ENCODE peak calls at places on chromosomes 3 and 15, in seven cellular contexts. P is NB4, H is substantia nigra, B is mucosa of gallbladder, Y is fibroblast of pulmonary artery, W is HFF-Myc, G is T-helper 1 cell. C is an unnamed sample.
A peak's percentile ranks its signal among the peaks of the same experiment; 100 is the strongest.

GRCh38 chr15:101288905-101289513 is 6.0 kb downstream of the SNRPA1 start:
- DNase-seq in Y (peak; percentile 74), G (no peak), P (peak; percentile 76), W (no peak), B (no peak), H (no peak), C (no peak)

GRCh38 chr3:122918576-122919290 is 108.8 kb downstream of the SEMA5B start:
- DNase-seq in Y (peak; percentile 41), P (no peak), G (no peak), H (no peak), W (no peak), B (no peak), C (no peak)

GRCh38 chr15:45612790-45613415 is 21.9 kb upstream of the SQOR start:
- DNase-seq in Y (peak; percentile 71), W (no peak), G (no peak), B (no peak), P (no peak), H (no peak), C (no peak)

GRCh38 chr3:140274429-140274828 is 339.4 kb downstream of the CLSTN2 start:
- DNase-seq in Y (no peak), G (no peak), H (no peak), W (no peak), B (no peak), P (no peak), C (no peak)

GRCh38 chr15:89034305-89034704 is 54.0 kb upstream of the ABHD2 start:
- DNase-seq in H (no peak), Y (peak; percentile 43), G (no peak), W (no peak), P (peak; percentile 35), B (no peak), C (no peak)

GRCh38 chr15:75920079-75920478 is 16.4 kb downstream of the FBXO22 start:
- DNase-seq in G (no peak), W (no peak), Y (no peak), B (no peak), H (no peak), P (no peak), C (no peak)

GRCh38 chr3:10917176-10917575 is 75.4 kb upstream of the SLC6A1 start:
- DNase-seq in H (no peak), P (no peak), W (no peak), Y (no peak), B (no peak), G (no peak), C (no peak)

GRCh38 chr3:134057006-134057832 is 27.5 kb upstream of the SLCO2A1 start:
- DNase-seq in G (no peak), B (no peak), P (no peak), H (no peak), Y (peak; percentile 47), W (no peak), C (no peak)

GRCh38 chr3:134350861-134351311 is 23.4 kb downstream of the AMOTL2 start:
- DNase-seq in B (peak; percentile 76), Y (no peak), H (no peak), P (no peak), W (no peak), G (no peak), C (no peak)

GRCh38 chr15:57726411-57726810 is 19.9 kb downstream of the POLR2M start:
- DNase-seq in H (no peak), Y (no peak), P (no peak), G (no peak), W (no peak), B (no peak), C (no peak)

GRCh38 chr3:169227911-169228310 is 435.6 kb downstream of the MECOM start:
- DNase-seq in G (no peak), W (no peak), H (no peak), B (no peak), Y (peak; percentile 80), P (peak; percentile 35), C (no peak)

C was measured in dorsolateral prefrontal cortex.